ENCODE peak calls at places on chromosomes 5 and 9, in ten cellular contexts. Y, N, H, P, L, X, M, O, U and C are unnamed samples.

GRCh38 chr9:18905033-18905882 is 127.8 kb downstream of the SAXO1 start:
- DNase-seq in P (no peak), X (peak; percentile 81), O (no peak), H (no peak), M (no peak), Y (no peak), L (no peak), U (no peak), N (no peak), C (no peak)

GRCh38 chr5:89735108-89735507 is 674.4 kb downstream of the CETN3 start:
- DNase-seq in O (no peak), N (no peak), L (no peak), X (peak; percentile 36), Y (no peak), U (no peak), P (no peak), M (no peak), H (no peak), C (peak; percentile 36)

GRCh38 chr9:95105519-95106287 is 211.8 kb downstream of the FANCC start:
- DNase-seq in H (no peak), P (no peak), O (no peak), X (no peak), M (no peak), N (no peak), L (no peak), U (no peak), Y (no peak), C (no peak)

GRCh38 chr5:150989695-150990094 is 30.7 kb upstream of the GPX3 start:
- DNase-seq in M (no peak), U (no peak), Y (no peak), O (no peak), X (no peak), H (no peak), N (no peak), L (no peak), P (no peak), C (no peak)

GRCh38 chr9:112647596-112647995 is 70.3 kb downstream of the INIP start:
- DNase-seq in M (no peak), U (no peak), O (no peak), L (no peak), Y (no peak), N (no peak), P (no peak), H (no peak), X (no peak), C (no peak)

GRCh38 chr9:106920701-106921283 is 57.8 kb downstream of the ZNF462 start:
- DNase-seq in O (peak; percentile 20), U (peak; percentile 67), Y (no peak), H (no peak), X (peak; percentile 79), M (no peak), L (no peak), P (no peak), N (no peak), C (no peak)

GRCh38 chr9:4494806-4495205 is 4.5 kb downstream of the SLC1A1 start:
- DNase-seq in H (no peak), U (no peak), L (no peak), M (no peak), Y (no peak), X (no peak), O (no peak), P (no peak), N (no peak), C (no peak)

GRCh38 chr5:128825826-128826225 is 139.5 kb upstream of the SLC27A6 start:
- DNase-seq in U (no peak), N (no peak), X (peak; percentile 32), Y (no peak), O (no peak), L (no peak), M (no peak), H (no peak), P (no peak), C (no peak)

GRCh38 chr9:12854218-12854617 is 79.4 kb downstream of the LURAP1L start:
- DNase-seq in L (no peak), X (no peak), H (no peak), O (no peak), N (no peak), Y (no peak), P (no peak), M (no peak), U (no peak), C (no peak)

GRCh38 chr5:139664273-139664693 is 16.1 kb downstream of the CXXC5 start:
- DNase-seq in N (no peak), Y (no peak), U (no peak), M (peak; percentile 40), H (no peak), O (no peak), L (no peak), X (no peak), P (no peak), C (no peak)

GRCh38 chr9:123507992-123508391 is 152.0 kb downstream of the CRB2 start:
- DNase-seq in M (no peak), X (no peak), H (no peak), P (no peak), L (no peak), O (no peak), Y (no peak), U (no peak), N (no peak), C (no peak)

GRCh38 chr9:110148384-110148783 is 59.6 kb downstream of the C9orf152 start:
- DNase-seq in Y (no peak), U (no peak), N (no peak), H (no peak), L (no peak), P (no peak), M (no peak), X (no peak), O (no peak), C (no peak)

GRCh38 chr9:17003576-17004240 is 131.1 kb upstream of the CNTLN start:
- DNase-seq in L (no peak), N (no peak), H (no peak), X (peak; percentile 67), P (no peak), O (no peak), Y (no peak), M (no peak), U (no peak), C (no peak)

GRCh38 chr9:116566677-116567488 is 120.2 kb upstream of the TRIM32 start:
- DNase-seq in P (no peak), X (peak; percentile 72), L (no peak), H (peak; percentile 61), M (peak; percentile 57), O (no peak), U (peak; percentile 84), N (no peak), Y (no peak), C (no peak)

GRCh38 chr5:90220554-90220953 is 189.0 kb downstream of the CETN3 start:
- DNase-seq in H (no peak), M (no peak), X (no peak), N (no peak), U (no peak), O (no peak), L (no peak), P (no peak), Y (no peak), C (no peak)

GRCh38 chr9:89382026-89382986 is 64.0 kb downstream of the SECISBP2 start:
- DNase-seq in U (no peak), Y (no peak), P (no peak), L (no peak), N (peak; percentile 11), X (no peak), O (no peak), M (no peak), H (no peak), C (no peak)

GRCh38 chr9:108049026-108049591 is 559.5 kb upstream of the KLF4 start:
- DNase-seq in U (peak; percentile 64), N (no peak), P (no peak), H (peak; percentile 38), X (peak; percentile 96), M (no peak), O (no peak), L (no peak), Y (no peak), C (no peak)

GRCh38 chr5:77651343-77651742 is 12.8 kb upstream of the OTP start:
- DNase-seq in N (no peak), M (no peak), O (no peak), Y (no peak), X (no peak), U (no peak), H (no peak), P (no peak), L (no peak), C (no peak)
- H3K27ac ChIP-seq in N (no peak overlapping the region), M (no peak overlapping the region), O (no peak overlapping the region), Y (no peak overlapping the region), X (no peak overlapping the region), U (no peak overlapping the region), H (no peak overlapping the region), P (no peak overlapping the region), L (no peak overlapping the region), C (no peak overlapping the region)

DNA sequence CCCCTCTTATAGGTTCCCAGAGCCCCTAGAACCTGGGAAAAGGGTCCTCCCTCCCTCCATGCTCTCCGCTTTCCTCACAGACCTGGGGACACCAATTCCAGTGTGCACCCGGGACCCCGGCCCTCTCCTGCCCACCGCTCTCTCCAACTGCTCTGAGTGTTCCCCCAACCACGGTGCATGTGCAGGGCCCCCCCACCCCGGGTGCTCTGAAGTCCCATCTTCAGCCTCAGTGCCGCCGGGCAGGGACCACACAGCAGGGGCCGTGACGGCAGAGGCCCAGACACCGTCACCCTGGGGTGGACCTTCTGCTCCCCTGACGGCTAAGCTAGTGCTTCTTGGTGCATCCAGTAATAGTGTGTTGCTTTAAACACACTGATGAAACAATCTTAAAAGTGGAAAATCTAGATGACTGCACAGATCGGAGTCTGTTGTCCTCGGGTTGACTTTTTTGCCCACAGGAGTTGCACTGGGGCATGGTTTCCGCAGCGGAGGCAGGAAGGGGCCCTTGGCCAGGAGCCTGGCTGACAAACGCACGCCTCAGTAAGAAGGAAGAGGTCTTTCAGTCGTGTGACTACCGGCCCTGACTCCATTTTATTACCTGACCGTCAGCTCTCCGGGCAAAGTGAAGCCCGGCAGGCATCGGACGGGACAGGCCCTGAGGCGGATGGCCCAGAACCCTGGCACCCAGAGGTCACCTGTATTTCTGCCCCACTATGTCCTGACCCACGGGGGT is 36.2 kb upstream of the SLC6A3 start:
- DNase-seq in U (no peak), X (no peak), P (no peak), N (no peak), M (no peak), O (no peak), H (no peak), Y (no peak), L (no peak), C (no peak)
- H3K27ac ChIP-seq in U (no peak overlapping the region), X (no peak overlapping the region), P (no peak overlapping the region), N (no peak overlapping the region), M (no peak overlapping the region), O (no peak overlapping the region), H (no peak overlapping the region), Y (no peak overlapping the region), L (no peak overlapping the region), C (no peak overlapping the region)

DNA sequence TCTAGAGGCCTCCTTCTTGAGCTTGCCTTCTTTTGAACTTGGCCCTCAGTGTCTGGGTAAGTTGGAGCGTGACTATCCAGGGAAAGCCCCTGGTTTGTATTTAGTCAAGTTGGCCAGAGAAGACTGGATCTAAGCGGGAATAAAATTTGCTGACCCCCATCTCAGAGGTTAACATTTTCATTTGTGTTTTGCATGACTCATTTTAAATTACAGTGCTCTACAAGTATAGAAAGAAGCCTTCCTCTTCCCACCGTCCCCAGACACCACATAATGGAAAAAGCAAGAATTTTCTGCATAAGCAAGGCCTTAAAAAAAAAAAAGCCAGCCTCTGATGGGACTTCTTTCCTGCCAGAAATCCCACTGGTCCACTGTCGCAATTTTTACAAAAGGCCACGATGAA is 27.2 kb downstream of the PIK3R1 start:
- DNase-seq in N (no peak), O (no peak), U (no peak), X (peak; percentile 80), H (no peak), P (no peak), M (no peak), L (no peak), Y (no peak), C (no peak)
- H3K27ac ChIP-seq in N (no peak overlapping the region), O (no peak overlapping the region), U (no peak overlapping the region), X (peak overlapping the region; percentile 14), H (no peak overlapping the region), P (no peak overlapping the region), M (no peak overlapping the region), L (no peak overlapping the region), Y (no peak overlapping the region), C (peak overlapping the region; percentile 49)

GRCh38 chr5:81035522-81035921 is 75.4 kb downstream of the RASGRF2 start:
- DNase-seq in X (no peak), P (no peak), O (no peak), Y (no peak), N (no peak), U (no peak), M (no peak), L (no peak), H (no peak), C (no peak)
- H3K27ac ChIP-seq in X (no peak overlapping the region), P (no peak overlapping the region), O (no peak overlapping the region), Y (no peak overlapping the region), N (no peak overlapping the region), U (no peak overlapping the region), M (no peak overlapping the region), L (no peak overlapping the region), H (no peak overlapping the region), C (no peak overlapping the region)